ENCODE peak calls at places on chromosome 2, in six cellular contexts. One of them, this sample, is unnamed.

GRCh38 chr2:181823405-181823804 is 68.1 kb upstream of the ITPRID2 start:
- DNase-seq in caudate nucleus: no peak
- DNase-seq in tibial artery: no peak
- DNase-seq in heart left ventricle: no peak
- DNase-seq in CD8-positive, alpha-beta T cell: no peak
- DNase-seq in astrocyte of the spinal cord: no peak
- DNase-seq in this sample: no peak

GRCh38 chr2:151292546-151292945 is 3.1 kb upstream of the NMI start:
- DNase-seq in caudate nucleus: no peak
- DNase-seq in tibial artery: no peak
- DNase-seq in heart left ventricle: no peak
- DNase-seq in CD8-positive, alpha-beta T cell: no peak
- DNase-seq in astrocyte of the spinal cord: no peak
- DNase-seq in this sample: no peak

GRCh38 chr2:219344756-219345458 is 12.4 kb upstream of the RESP18 start:
- DNase-seq in caudate nucleus: no peak
- DNase-seq in tibial artery: peak
- DNase-seq in heart left ventricle: peak
- DNase-seq in CD8-positive, alpha-beta T cell: no peak
- DNase-seq in astrocyte of the spinal cord: peak
- DNase-seq in this sample: no peak

GRCh38 chr2:43407826-43408783 is 181.7 kb upstream of the ZFP36L2 start:
- DNase-seq in caudate nucleus: no peak
- DNase-seq in tibial artery: no peak
- DNase-seq in heart left ventricle: no peak
- DNase-seq in CD8-positive, alpha-beta T cell: no peak
- DNase-seq in astrocyte of the spinal cord: no peak
- DNase-seq in this sample: no peak

GRCh38 chr2:100235098-100235497 is 87.2 kb downstream of the LONRF2 start:
- DNase-seq in caudate nucleus: no peak
- DNase-seq in tibial artery: no peak
- DNase-seq in heart left ventricle: no peak
- DNase-seq in CD8-positive, alpha-beta T cell: no peak
- DNase-seq in astrocyte of the spinal cord: peak
- DNase-seq in this sample: peak

GRCh38 chr2:174660984-174661675 is 63.5 kb upstream of the WIPF1 start:
- DNase-seq in caudate nucleus: no peak
- DNase-seq in tibial artery: no peak
- DNase-seq in heart left ventricle: no peak
- DNase-seq in CD8-positive, alpha-beta T cell: no peak
- DNase-seq in astrocyte of the spinal cord: no peak
- DNase-seq in this sample: no peak

GRCh38 chr2:26080356-26080755 is 46.5 kb downstream of the RAB10 start:
- DNase-seq in caudate nucleus: no peak
- DNase-seq in tibial artery: no peak
- DNase-seq in heart left ventricle: no peak
- DNase-seq in CD8-positive, alpha-beta T cell: no peak
- DNase-seq in astrocyte of the spinal cord: no peak
- DNase-seq in this sample: no peak

GRCh38 chr2:133844214-133844892 is 276.1 kb upstream of the NCKAP5 start:
- DNase-seq in caudate nucleus: peak
- DNase-seq in tibial artery: peak
- DNase-seq in heart left ventricle: peak
- DNase-seq in CD8-positive, alpha-beta T cell: peak
- DNase-seq in astrocyte of the spinal cord: peak
- DNase-seq in this sample: peak

GRCh38 chr2:173434729-173435345 is 80.2 kb downstream of the CDCA7 start:
- DNase-seq in caudate nucleus: no peak
- DNase-seq in tibial artery: no peak
- DNase-seq in heart left ventricle: no peak
- DNase-seq in CD8-positive, alpha-beta T cell: no peak
- DNase-seq in astrocyte of the spinal cord: no peak
- DNase-seq in this sample: no peak

GRCh38 chr2:47214990-47215389 is 59.9 kb upstream of the STPG4 start:
- DNase-seq in caudate nucleus: no peak
- DNase-seq in tibial artery: no peak
- DNase-seq in heart left ventricle: no peak
- DNase-seq in CD8-positive, alpha-beta T cell: no peak
- DNase-seq in astrocyte of the spinal cord: no peak
- DNase-seq in this sample: no peak

GRCh38 chr2:80238692-80239469 is 65.7 kb downstream of the LRRTM1 start:
- DNase-seq in caudate nucleus: peak
- DNase-seq in tibial artery: no peak
- DNase-seq in heart left ventricle: no peak
- DNase-seq in CD8-positive, alpha-beta T cell: no peak
- DNase-seq in astrocyte of the spinal cord: no peak
- DNase-seq in this sample: peak

GRCh38 chr2:223626713-223627112 is 24.6 kb upstream of the SCG2 start:
- DNase-seq in caudate nucleus: no peak
- DNase-seq in tibial artery: no peak
- DNase-seq in heart left ventricle: no peak
- DNase-seq in CD8-positive, alpha-beta T cell: no peak
- DNase-seq in astrocyte of the spinal cord: peak
- DNase-seq in this sample: no peak

GRCh38 chr2:160411167-160411566 is 82.4 kb downstream of the RBMS1 start:
- DNase-seq in caudate nucleus: no peak
- DNase-seq in tibial artery: no peak
- DNase-seq in heart left ventricle: no peak
- DNase-seq in CD8-positive, alpha-beta T cell: no peak
- DNase-seq in astrocyte of the spinal cord: no peak
- DNase-seq in this sample: no peak

GRCh38 chr2:169838743-169839489 is 11.7 kb downstream of the UBR3 start:
- DNase-seq in caudate nucleus: no peak
- DNase-seq in tibial artery: no peak
- DNase-seq in heart left ventricle: no peak
- DNase-seq in CD8-positive, alpha-beta T cell: no peak
- DNase-seq in astrocyte of the spinal cord: no peak
- DNase-seq in this sample: no peak

GRCh38 chr2:101614127-101614759 is 83.3 kb upstream of the MAP4K4 start:
- DNase-seq in caudate nucleus: no peak
- DNase-seq in tibial artery: no peak
- DNase-seq in heart left ventricle: no peak
- DNase-seq in CD8-positive, alpha-beta T cell: no peak
- DNase-seq in astrocyte of the spinal cord: no peak
- DNase-seq in this sample: no peak

GRCh38 chr2:240626531-240627300 is 1.4 kb downstream of the GPR35 start:
- DNase-seq in caudate nucleus: no peak
- DNase-seq in tibial artery: peak
- DNase-seq in heart left ventricle: peak
- DNase-seq in CD8-positive, alpha-beta T cell: no peak
- DNase-seq in astrocyte of the spinal cord: no peak
- DNase-seq in this sample: peak

GRCh38 chr2:61318553-61318952 is 152.3 kb downstream of the USP34 start:
- DNase-seq in caudate nucleus: no peak
- DNase-seq in tibial artery: no peak
- DNase-seq in heart left ventricle: no peak
- DNase-seq in CD8-positive, alpha-beta T cell: no peak
- DNase-seq in astrocyte of the spinal cord: no peak
- DNase-seq in this sample: no peak

GRCh38 chr2:105502625-105503334 is 103.9 kb upstream of the FHL2 start:
- DNase-seq in caudate nucleus: no peak
- DNase-seq in tibial artery: no peak
- DNase-seq in heart left ventricle: no peak
- DNase-seq in CD8-positive, alpha-beta T cell: no peak
- DNase-seq in astrocyte of the spinal cord: peak
- DNase-seq in this sample: no peak

GRCh38 chr2:188850786-188851185 is 123.4 kb upstream of the COL3A1 start:
- DNase-seq in caudate nucleus: no peak
- DNase-seq in tibial artery: no peak
- DNase-seq in heart left ventricle: no peak
- DNase-seq in CD8-positive, alpha-beta T cell: no peak
- DNase-seq in astrocyte of the spinal cord: peak
- DNase-seq in this sample: no peak

GRCh38 chr2:44940053-44940494 is 1.4 kb upstream of the SIX3 start:
- DNase-seq in caudate nucleus: no peak
- DNase-seq in tibial artery: no peak
- DNase-seq in heart left ventricle: no peak
- DNase-seq in CD8-positive, alpha-beta T cell: no peak
- DNase-seq in astrocyte of the spinal cord: no peak
- DNase-seq in this sample: no peak

GRCh38 chr2:71849111-71849510 is 298.6 kb downstream of the CYP26B1 start:
- DNase-seq in caudate nucleus: no peak
- DNase-seq in tibial artery: no peak
- DNase-seq in heart left ventricle: no peak
- DNase-seq in CD8-positive, alpha-beta T cell: no peak
- DNase-seq in astrocyte of the spinal cord: no peak
- DNase-seq in this sample: no peak

GRCh38 chr2:43305006-43305405 is 78.6 kb upstream of the ZFP36L2 start:
- DNase-seq in caudate nucleus: no peak
- DNase-seq in tibial artery: peak
- DNase-seq in heart left ventricle: no peak
- DNase-seq in CD8-positive, alpha-beta T cell: no peak
- DNase-seq in astrocyte of the spinal cord: no peak
- DNase-seq in this sample: no peak

GRCh38 chr2:201420442-201421113 is 30.7 kb downstream of the TRAK2 start:
- DNase-seq in caudate nucleus: no peak
- DNase-seq in tibial artery: no peak
- DNase-seq in heart left ventricle: no peak
- DNase-seq in CD8-positive, alpha-beta T cell: no peak
- DNase-seq in astrocyte of the spinal cord: peak
- DNase-seq in this sample: no peak

GRCh38 chr2:103804013-103804412 is 1042.2 kb downstream of the TMEM182 start:
- DNase-seq in caudate nucleus: no peak
- DNase-seq in tibial artery: no peak
- DNase-seq in heart left ventricle: no peak
- DNase-seq in CD8-positive, alpha-beta T cell: no peak
- DNase-seq in astrocyte of the spinal cord: no peak
- DNase-seq in this sample: no peak

GRCh38 chr2:9170458-9171130 is 36.0 kb upstream of the ASAP2 start:
- DNase-seq in caudate nucleus: no peak
- DNase-seq in tibial artery: no peak
- DNase-seq in heart left ventricle: no peak
- DNase-seq in CD8-positive, alpha-beta T cell: no peak
- DNase-seq in astrocyte of the spinal cord: no peak
- DNase-seq in this sample: no peak

GRCh38 chr2:79640001-79640400 is 127.2 kb downstream of the CTNNA2 start:
- DNase-seq in caudate nucleus: no peak
- DNase-seq in tibial artery: no peak
- DNase-seq in heart left ventricle: no peak
- DNase-seq in CD8-positive, alpha-beta T cell: no peak
- DNase-seq in astrocyte of the spinal cord: no peak
- DNase-seq in this sample: peak

GRCh38 chr2:127479219-127479825 is 47.0 kb downstream of the IWS1 start:
- DNase-seq in caudate nucleus: no peak
- DNase-seq in tibial artery: no peak
- DNase-seq in heart left ventricle: no peak
- DNase-seq in CD8-positive, alpha-beta T cell: no peak
- DNase-seq in astrocyte of the spinal cord: peak
- DNase-seq in this sample: peak

GRCh38 chr2:40039543-40039942 is 260.5 kb upstream of the THUMPD2 start:
- DNase-seq in caudate nucleus: no peak
- DNase-seq in tibial artery: no peak
- DNase-seq in heart left ventricle: no peak
- DNase-seq in CD8-positive, alpha-beta T cell: no peak
- DNase-seq in astrocyte of the spinal cord: no peak
- DNase-seq in this sample: no peak

GRCh38 chr2:16038586-16038985 is 98.2 kb downstream of the MYCN start:
- DNase-seq in caudate nucleus: no peak
- DNase-seq in tibial artery: no peak
- DNase-seq in heart left ventricle: no peak
- DNase-seq in CD8-positive, alpha-beta T cell: no peak
- DNase-seq in astrocyte of the spinal cord: no peak
- DNase-seq in this sample: peak

GRCh38 chr2:37809931-37810570 is 115.0 kb upstream of the RMDN2 start:
- DNase-seq in caudate nucleus: no peak
- DNase-seq in tibial artery: no peak
- DNase-seq in heart left ventricle: no peak
- DNase-seq in CD8-positive, alpha-beta T cell: no peak
- DNase-seq in astrocyte of the spinal cord: no peak
- DNase-seq in this sample: no peak

GRCh38 chr2:181656450-181657261 is at the start of gene CERKL:
- DNase-seq in caudate nucleus: no peak
- DNase-seq in tibial artery: no peak
- DNase-seq in heart left ventricle: peak
- DNase-seq in CD8-positive, alpha-beta T cell: no peak
- DNase-seq in astrocyte of the spinal cord: peak
- DNase-seq in this sample: peak

This sample was measured in H7.